ENCODE peak calls at places on chromosome 1, in nine cellular contexts. I is esophagus squamous epithelium; R is upper lobe of right lung; S is HL-60; Z is aorta; H is CD8-positive, alpha-beta memory T cell; D is left ventricle myocardium inferior; M is neural progenitor cell; B is heart left ventricle. A is an unnamed sample. For H3K27me3, the result is how much of the 10 kb centered on the place peaks cover.

GRCh38 chr1:165634154-165634921 is 3.3 kb downstream of the MGST3 start:
- DNase-seq in I (no peak), R (no peak), S (no peak), Z (no peak), H (no peak), D (no peak), M (no peak), B (no peak), A (no peak)

GRCh38 chr1:232620356-232620841 is 9.5 kb downstream of the SIPA1L2 start:
- DNase-seq in I (no peak), R (no peak), S (no peak), Z (peak), H (no peak), D (peak), M (no peak), B (peak), A (peak)

GRCh38 chr1:159941139-159941866 is 4.1 kb downstream of the IGSF9 start:
- DNase-seq in I (no peak), R (peak), S (no peak), Z (no peak), H (no peak), D (no peak), M (peak), B (no peak), A (no peak)

GRCh38 chr1:222582099-222582774 is 7.5 kb downstream of the TAF1A start:
- DNase-seq in I (no peak), R (no peak), S (no peak), Z (no peak), H (no peak), D (no peak), M (no peak), B (no peak), A (no peak)

GRCh38 chr1:59128784-59129227 is 168.1 kb upstream of the FGGY start:
- DNase-seq in I (no peak), R (no peak), S (no peak), Z (no peak), H (no peak), D (no peak), M (peak), B (no peak), A (no peak)

GRCh38 chr1:30808067-30808662 is 50.6 kb upstream of the LAPTM5 start:
- DNase-seq in I (no peak), R (no peak), S (no peak), Z (no peak), H (no peak), D (no peak), M (no peak), B (no peak), A (no peak)

GRCh38 chr1:164726235-164726634 is 167.3 kb downstream of the PBX1 start:
- DNase-seq in I (no peak), R (no peak), S (no peak), Z (no peak), H (no peak), D (no peak), M (no peak), B (no peak), A (no peak)

GRCh38 chr1:41754540-41754939 is 164.2 kb downstream of the HIVEP3 start:
- DNase-seq in I (no peak), R (no peak), S (no peak), Z (no peak), H (no peak), D (no peak), M (no peak), B (no peak), A (no peak)

DNA sequence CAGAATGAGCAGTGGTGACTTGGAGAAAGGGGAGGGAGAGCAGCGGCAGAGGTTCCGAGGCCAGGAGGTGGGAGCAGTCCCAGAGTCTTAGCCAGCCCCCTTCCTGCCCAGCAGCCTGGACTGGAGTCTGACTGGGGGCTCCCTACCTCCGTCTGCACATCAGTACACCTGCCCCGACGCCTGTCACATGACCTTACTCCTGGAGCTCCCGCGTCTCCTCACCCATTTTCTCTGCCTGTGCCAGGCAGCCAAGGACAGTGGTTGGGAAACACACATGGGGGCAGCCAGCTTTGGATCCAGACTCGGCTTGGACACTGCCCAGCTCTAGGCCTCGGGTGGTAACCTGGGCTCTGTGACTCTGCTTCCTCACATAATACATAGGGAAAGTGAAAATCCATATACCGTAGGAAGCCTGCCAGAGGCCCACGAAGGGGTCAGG is 16.9 kb downstream of the ACTRT2 start:
- DNase-seq in I (no peak), R (peak), S (no peak), Z (no peak), H (no peak), D (no peak), M (no peak), B (no peak), A (no peak)
- H3K27ac ChIP-seq in I (no peak), R (no peak), S (no peak), Z (no peak), H (no peak), D (no peak), M (no peak), B (no peak), A (no peak)

DNA sequence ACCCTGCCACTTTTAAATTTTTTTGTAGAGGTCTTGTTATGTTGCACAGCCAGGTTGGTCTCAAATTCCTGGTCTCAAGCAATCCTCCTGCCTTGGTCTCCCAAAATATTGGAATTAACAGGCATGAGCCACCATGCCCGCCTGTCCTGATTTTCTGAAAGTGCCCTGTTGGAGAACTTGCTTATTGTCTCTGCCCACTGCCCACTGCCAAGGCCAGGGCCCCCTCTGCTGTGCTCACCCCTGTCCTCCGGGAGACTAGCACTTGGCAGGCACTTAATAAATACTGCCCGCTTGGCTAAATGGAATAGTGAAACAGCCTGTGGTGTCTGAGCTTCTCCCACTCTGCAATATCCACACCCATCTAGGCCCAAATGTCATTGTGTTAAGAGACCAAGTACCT is 35.7 kb downstream of the CTNNBIP1 start:
- DNase-seq in I (no peak), R (no peak), S (no peak), Z (no peak), H (no peak), D (no peak), M (no peak), B (no peak), A (no peak)
- H3K27me3 ChIP-seq in I (under half), R (under half), S (under half), Z (under half), H (under half), D (under half), M (under half), B (under half), A (under half)

GRCh38 chr1:105891308-105891707 is 1165.2 kb upstream of the PRMT6 start:
- DNase-seq in I (no peak), R (no peak), S (no peak), Z (no peak), H (no peak), D (no peak), M (no peak), B (no peak), A (no peak)
- H3K27ac ChIP-seq in I (no peak), R (no peak), S (no peak), Z (no peak), H (no peak), D (no peak), M (no peak), B (no peak), A (no peak)

GRCh38 chr1:220905650-220906560 is 26.7 kb downstream of the HLX start:
- DNase-seq in I (no peak), R (no peak), S (no peak), Z (no peak), H (no peak), D (no peak), M (no peak), B (no peak), A (no peak)

GRCh38 chr1:220910021-220910420 is 30.8 kb downstream of the HLX start:
- DNase-seq in I (no peak), R (no peak), S (no peak), Z (no peak), H (no peak), D (no peak), M (no peak), B (no peak), A (no peak)

GRCh38 chr1:220904861-220905260 is 25.6 kb downstream of the HLX start:
- DNase-seq in I (no peak), R (no peak), S (no peak), Z (no peak), H (no peak), D (no peak), M (no peak), B (no peak), A (no peak)

GRCh38 chr1:220906561-220907334 is 27.5 kb downstream of the HLX start:
- DNase-seq in I (no peak), R (no peak), S (no peak), Z (no peak), H (no peak), D (no peak), M (no peak), B (no peak), A (no peak)

DNA sequence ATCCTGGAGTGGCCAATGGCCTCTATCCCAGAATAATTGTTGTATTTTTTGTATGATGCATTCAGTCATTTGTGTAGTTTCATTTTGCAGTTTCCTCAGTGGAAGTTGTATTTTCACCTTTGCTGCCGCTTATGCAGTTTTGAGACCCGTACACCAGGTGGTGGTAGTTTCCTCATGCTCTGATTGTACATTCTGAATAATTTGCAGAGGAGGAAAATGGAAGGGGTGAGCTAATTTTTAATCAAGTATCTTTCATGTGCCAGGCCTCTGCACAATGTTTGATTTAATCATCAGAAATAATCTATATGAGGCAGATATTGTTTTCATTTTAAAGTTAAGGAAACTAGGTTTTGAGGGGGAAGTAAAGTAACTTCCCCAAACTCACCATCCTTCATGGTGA is 29.5 kb downstream of the HLX start:
- DNase-seq in I (no peak), R (no peak), S (no peak), Z (no peak), H (no peak), D (no peak), M (no peak), B (no peak), A (no peak)
- H3K27me3 ChIP-seq in I (under half), R (under half), S (under half), Z (under half), H (under half), D (under half), M (under half), B (under half), A (under half)

GRCh38 chr1:39195166-39196111 is 9.1 kb upstream of the MACF1 start:
- DNase-seq in I (no peak), R (no peak), S (peak), Z (no peak), H (no peak), D (no peak), M (no peak), B (no peak), A (no peak)

GRCh38 chr1:39190096-39190495 is 14.4 kb upstream of the MACF1 start:
- DNase-seq in I (no peak), R (no peak), S (no peak), Z (no peak), H (no peak), D (no peak), M (no peak), B (no peak), A (no peak)

GRCh38 chr1:39196244-39197215 is 8.0 kb upstream of the MACF1 start:
- DNase-seq in I (no peak), R (no peak), S (no peak), Z (no peak), H (peak), D (no peak), M (no peak), B (no peak), A (peak)

GRCh38 chr1:39189592-39190041 is 14.9 kb upstream of the MACF1 start:
- DNase-seq in I (no peak), R (no peak), S (no peak), Z (no peak), H (no peak), D (no peak), M (no peak), B (no peak), A (no peak)

GRCh38 chr1:39194398-39195051 is 10.0 kb upstream of the MACF1 start:
- DNase-seq in I (no peak), R (no peak), S (no peak), Z (no peak), H (no peak), D (no peak), M (no peak), B (no peak), A (no peak)
- H3K27ac ChIP-seq in I (peak), R (peak), S (no peak), Z (peak), H (no peak), D (peak), M (peak), B (peak), A (peak)

GRCh38 chr1:202742496-202742895 is 32.2 kb upstream of the SYT2 start:
- DNase-seq in I (no peak), R (no peak), S (no peak), Z (no peak), H (no peak), D (no peak), M (no peak), B (no peak), A (no peak)
- H3K27me3 ChIP-seq in I (under half), R (under half), S (under half), Z (under half), H (under half), D (under half), M (under half), B (under half), A (under half)

DNA sequence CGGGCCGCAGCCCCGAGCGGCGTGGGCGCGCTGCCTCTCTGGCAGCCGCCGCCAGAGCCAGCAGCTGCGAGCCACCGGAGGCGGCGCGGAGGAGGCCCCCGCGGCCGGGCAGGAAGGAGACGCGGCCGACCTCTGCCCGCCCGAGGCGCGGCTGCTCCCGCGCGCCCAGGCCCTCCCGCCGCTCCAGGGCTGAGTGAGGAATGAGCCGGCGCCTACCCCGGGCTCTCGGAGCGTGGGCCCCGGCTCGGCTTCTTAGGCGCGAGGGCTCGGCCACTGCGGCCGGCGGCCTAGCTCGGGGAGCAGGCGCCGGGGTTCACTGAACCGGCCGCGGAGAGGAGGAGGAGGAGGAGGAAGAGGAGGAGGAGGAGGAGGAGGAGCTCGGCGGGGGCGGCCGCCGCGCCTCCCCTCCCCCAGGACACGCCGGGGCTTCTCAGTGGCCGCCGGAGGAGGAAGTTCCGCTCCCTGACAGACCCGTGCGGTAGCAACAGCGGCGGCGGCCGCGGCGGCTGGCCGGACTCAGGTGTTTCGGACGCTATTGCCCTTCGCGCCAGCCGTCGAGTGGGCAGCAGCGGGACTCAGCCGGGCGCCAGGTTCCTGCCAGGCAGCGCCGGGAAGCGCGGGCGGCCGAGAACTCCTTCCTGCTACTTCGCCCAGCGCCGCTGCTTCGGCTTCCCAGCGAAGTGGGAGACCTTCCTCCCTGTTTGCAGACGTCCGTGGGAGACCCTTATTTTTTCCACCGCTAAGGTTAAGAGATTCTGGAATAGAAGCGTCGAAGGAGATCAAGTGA is at the start of gene MAN1A2:
- DNase-seq in I (peak), R (peak), S (peak), Z (peak), H (peak), D (peak), M (peak), B (peak), A (peak)
- H3K27ac ChIP-seq in I (peak), R (peak), S (peak), Z (peak), H (peak), D (peak), M (peak), B (peak), A (peak)

GRCh38 chr1:156929596-156930238 is 9.3 kb downstream of the LRRC71 start:
- DNase-seq in I (no peak), R (no peak), S (no peak), Z (no peak), H (no peak), D (no peak), M (no peak), B (no peak), A (no peak)

GRCh38 chr1:156931974-156932710 is 11.7 kb downstream of the LRRC71 start:
- DNase-seq in I (no peak), R (no peak), S (no peak), Z (peak), H (no peak), D (no peak), M (no peak), B (no peak), A (no peak)

GRCh38 chr1:156931553-156931952 is 11.1 kb downstream of the LRRC71 start:
- DNase-seq in I (no peak), R (no peak), S (no peak), Z (peak), H (no peak), D (no peak), M (no peak), B (no peak), A (peak)

GRCh38 chr1:156928043-156928602 is 7.7 kb downstream of the LRRC71 start:
- DNase-seq in I (no peak), R (no peak), S (no peak), Z (no peak), H (no peak), D (no peak), M (no peak), B (no peak), A (no peak)

DNA sequence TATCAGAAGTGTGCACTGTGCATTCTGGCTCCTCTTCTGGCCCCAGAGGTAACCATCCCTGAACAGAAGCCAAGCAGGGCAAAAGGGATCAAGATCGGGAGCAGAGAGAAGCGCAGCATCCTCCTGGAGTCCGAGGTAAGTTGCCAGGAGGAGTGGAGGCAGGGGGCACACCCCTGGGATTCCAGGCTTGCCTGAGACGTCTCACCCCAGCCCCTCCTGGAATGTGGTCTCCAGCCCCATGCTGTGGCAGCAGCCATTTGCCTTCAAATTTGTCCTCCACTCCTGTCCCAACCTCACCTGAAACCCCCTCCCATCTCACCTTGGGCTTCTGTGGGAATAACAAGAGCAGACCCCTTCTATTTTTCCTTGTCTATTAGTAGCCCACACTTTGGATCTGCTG is 10.1 kb downstream of the LRRC71 start:
- DNase-seq in I (no peak), R (no peak), S (no peak), Z (no peak), H (no peak), D (no peak), M (no peak), B (no peak), A (no peak)
- H3K27me3 ChIP-seq in I (under half), R (under half), S (under half), Z (under half), H (under half), D (under half), M (half or more), B (under half), A (under half)

GRCh38 chr1:33343539-33343938 is 22.6 kb upstream of the A3GALT2 start:
- DNase-seq in I (no peak), R (no peak), S (no peak), Z (no peak), H (no peak), D (no peak), M (no peak), B (no peak), A (no peak)

GRCh38 chr1:33342041-33342723 is 21.3 kb upstream of the A3GALT2 start:
- DNase-seq in I (no peak), R (no peak), S (no peak), Z (peak), H (no peak), D (peak), M (peak), B (peak), A (peak)

GRCh38 chr1:33346921-33347649 is 26.2 kb upstream of the A3GALT2 start:
- DNase-seq in I (no peak), R (no peak), S (no peak), Z (peak), H (no peak), D (no peak), M (no peak), B (peak), A (peak)

GRCh38 chr1:33347650-33347992 is 26.7 kb upstream of the A3GALT2 start:
- DNase-seq in I (no peak), R (no peak), S (no peak), Z (peak), H (no peak), D (no peak), M (no peak), B (peak), A (peak)

GRCh38 chr1:33344896-33345295 is 24.0 kb upstream of the A3GALT2 start:
- DNase-seq in I (no peak), R (no peak), S (no peak), Z (no peak), H (no peak), D (no peak), M (no peak), B (no peak), A (no peak)
- H3K27ac ChIP-seq in I (peak), R (peak), S (no peak), Z (peak), H (no peak), D (peak), M (no peak), B (peak), A (peak)